ENCODE peak calls at places on chromosomes 3 and 15, in six cellular contexts. W is K562, C is A549, J is GM12878, U is ovary, N is transverse colon. A is an unnamed sample.

GRCh38 chr3:172181936-172182708 is 142.7 kb downstream of the FNDC3B start:
- DNase-seq in U (no peak), C (no peak), W (no peak), N (no peak), J (no peak), A (no peak)

GRCh38 chr3:10008588-10009344 is 17.5 kb upstream of the FANCD2 start:
- DNase-seq in U (peak), W (peak), N (peak), J (no peak), C (peak), A (peak)

GRCh38 chr3:114608293-114608692 is 314.5 kb downstream of the TIGIT start:
- DNase-seq in J (no peak), W (no peak), C (peak), U (no peak), N (no peak), A (no peak)

GRCh38 chr15:62524848-62525247 is 359.8 kb upstream of the C2CD4B start:
- DNase-seq in W (no peak), C (no peak), J (no peak), N (no peak), U (no peak), A (no peak)

GRCh38 chr15:51879555-51879954 is 50.1 kb downstream of the TMOD3 start:
- DNase-seq in C (no peak), N (no peak), J (no peak), U (no peak), W (no peak), A (no peak)

GRCh38 chr15:80325206-80325605 is 73.2 kb upstream of the CTXND1 start:
- DNase-seq in C (no peak), U (no peak), N (no peak), W (no peak), J (no peak), A (no peak)

GRCh38 chr3:24709921-24710320 is 215.3 kb upstream of the THRB start:
- DNase-seq in C (no peak), W (no peak), U (no peak), J (no peak), N (no peak), A (no peak)

GRCh38 chr3:165624761-165625160 is 212.5 kb downstream of the BCHE start:
- DNase-seq in U (no peak), N (no peak), J (no peak), C (peak), W (no peak), A (no peak)

GRCh38 chr3:197417896-197418618 is 119.6 kb upstream of the DLG1 start:
- DNase-seq in J (no peak), U (no peak), W (no peak), N (no peak), C (no peak), A (no peak)

GRCh38 chr15:57146394-57147140 is 228.1 kb downstream of the TCF12 start:
- DNase-seq in J (no peak), C (peak), W (peak), N (no peak), U (no peak), A (peak)

GRCh38 chr3:147415337-147415736 is 6.2 kb downstream of the ZIC1 start:
- DNase-seq in W (peak), J (no peak), N (no peak), U (no peak), C (no peak), A (no peak)

GRCh38 chr3:20843037-20843436 is 657.0 kb upstream of the SGO1 start:
- DNase-seq in C (no peak), J (no peak), W (no peak), U (no peak), N (no peak), A (no peak)

GRCh38 chr3:48548165-48548564 is 8.4 kb downstream of the PFKFB4 start:
- DNase-seq in W (no peak), C (no peak), U (no peak), J (no peak), N (no peak), A (no peak)

GRCh38 chr3:110995461-110996226 is 76.0 kb upstream of the NECTIN3 start:
- DNase-seq in N (no peak), J (no peak), U (no peak), C (peak), W (no peak), A (no peak)

GRCh38 chr3:140394488-140395133 is 283.3 kb upstream of the TRIM42 start:
- DNase-seq in C (no peak), U (no peak), W (no peak), J (no peak), N (no peak), A (no peak)

GRCh38 chr3:173135059-173135458 is 6.0 kb downstream of the SPATA16 start:
- DNase-seq in U (no peak), N (no peak), J (no peak), C (no peak), W (no peak), A (no peak)

GRCh38 chr15:88695046-88695445 is 56.2 kb downstream of the ISG20 start:
- DNase-seq in C (no peak), W (no peak), U (no peak), J (no peak), N (no peak), A (no peak)

GRCh38 chr15:63243776-63244175 is 33.6 kb upstream of the APH1B start:
- DNase-seq in C (no peak), W (no peak), U (no peak), N (no peak), J (peak), A (no peak)

GRCh38 chr3:64214002-64214696 is 11.1 kb downstream of the PRICKLE2 start:
- DNase-seq in U (peak), J (no peak), N (peak), W (no peak), C (no peak), A (peak)

GRCh38 chr3:187747506-187747905 is 2.2 kb upstream of the BCL6 start:
- DNase-seq in W (no peak), N (no peak), U (no peak), J (no peak), C (no peak), A (no peak)

GRCh38 chr3:187750041-187750512 is 4.8 kb upstream of the BCL6 start:
- DNase-seq in U (no peak), C (peak), W (no peak), N (peak), J (no peak), A (no peak)

GRCh38 chr3:187746059-187746453 is 788 bp upstream of the BCL6 start:
- DNase-seq in W (no peak), U (no peak), J (no peak), C (no peak), N (no peak), A (no peak)

GRCh38 chr3:187746479-187747335 is 1.4 kb upstream of the BCL6 start:
- DNase-seq in W (peak), J (no peak), U (peak), C (no peak), N (no peak), A (no peak)

DNA sequence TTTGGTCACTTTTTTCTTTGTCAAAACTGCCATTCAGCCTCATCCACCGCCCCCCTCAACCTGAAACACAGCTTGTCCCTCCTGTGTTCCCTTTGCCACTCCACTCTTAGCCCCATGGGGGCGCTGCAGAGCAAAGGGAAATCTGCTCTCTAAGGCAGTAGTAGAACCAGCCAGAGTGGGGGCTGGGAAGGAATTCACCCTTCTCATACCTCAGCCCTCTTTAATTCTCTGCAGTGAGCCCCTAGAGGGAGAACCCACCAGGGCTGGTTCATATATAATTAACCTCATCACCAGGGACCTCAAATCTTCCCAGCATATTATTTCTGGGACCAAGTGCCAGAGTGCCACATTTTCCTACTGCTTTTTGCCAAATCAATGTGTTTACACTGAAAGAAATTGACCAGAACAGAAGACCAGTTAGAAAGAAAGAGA is 2.8 kb upstream of the BCL6 start:
- DNase-seq in N (peak), W (peak), U (peak), J (no peak), C (peak), A (peak)
- H3K27ac ChIP-seq in N (peak), W (peak), U (no peak), J (no peak), C (peak), A (peak)

DNA sequence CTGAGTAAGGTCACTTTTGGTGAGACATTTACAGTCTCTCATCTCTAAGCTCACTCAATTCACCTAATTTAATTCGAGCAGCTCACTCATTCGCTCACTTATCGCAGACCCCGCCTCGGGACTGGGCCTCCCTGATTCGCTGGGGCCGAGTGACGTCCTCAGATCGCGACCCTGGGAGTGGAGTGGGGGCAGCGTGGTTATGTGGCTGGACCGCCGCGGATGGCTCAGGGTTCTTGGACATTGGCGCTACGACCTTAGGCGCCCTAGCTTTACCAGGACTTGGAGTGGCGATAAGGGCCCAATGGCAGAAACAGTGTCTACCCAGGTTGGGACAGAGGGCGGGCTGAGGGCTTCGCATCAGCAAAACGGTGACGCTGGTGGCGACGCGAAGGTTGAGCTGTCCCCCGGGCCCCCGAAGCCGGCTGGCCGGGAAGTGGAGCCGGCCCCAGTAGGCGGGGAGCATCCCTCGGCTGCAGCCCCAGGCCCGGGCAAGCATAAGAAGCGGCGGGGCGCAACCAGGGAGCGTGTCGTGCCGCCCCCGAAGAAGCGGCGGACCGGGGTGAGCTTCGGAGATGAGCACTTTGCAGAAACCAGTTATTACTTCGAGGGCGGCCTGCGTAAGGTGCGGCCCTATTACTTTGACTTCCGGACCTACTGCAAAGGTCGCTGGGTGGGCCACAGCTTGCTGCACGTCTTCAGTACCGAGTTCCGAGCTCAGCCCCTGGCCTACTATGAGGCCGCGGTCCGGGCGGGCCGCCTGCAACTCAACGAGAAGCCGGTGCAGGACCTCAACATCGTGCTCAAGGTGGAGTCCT is at the start of gene RPUSD2:
- DNase-seq in N (peak), C (peak), W (peak), U (peak), J (peak), A (peak)
- TF ChIP-seq EP300 in N (no peak), C (no peak), W (no peak), U (no peak), J (no peak), A (peak)

GRCh38 chr3:192237992-192238608 is 489.2 kb downstream of the FGF12 start:
- DNase-seq in N (no peak), C (no peak), J (no peak), W (no peak), U (no peak), A (no peak)
- TF ChIP-seq CTCF in N (no peak), C (no peak), J (no peak), W (no peak), U (no peak), A (no peak)

DNA sequence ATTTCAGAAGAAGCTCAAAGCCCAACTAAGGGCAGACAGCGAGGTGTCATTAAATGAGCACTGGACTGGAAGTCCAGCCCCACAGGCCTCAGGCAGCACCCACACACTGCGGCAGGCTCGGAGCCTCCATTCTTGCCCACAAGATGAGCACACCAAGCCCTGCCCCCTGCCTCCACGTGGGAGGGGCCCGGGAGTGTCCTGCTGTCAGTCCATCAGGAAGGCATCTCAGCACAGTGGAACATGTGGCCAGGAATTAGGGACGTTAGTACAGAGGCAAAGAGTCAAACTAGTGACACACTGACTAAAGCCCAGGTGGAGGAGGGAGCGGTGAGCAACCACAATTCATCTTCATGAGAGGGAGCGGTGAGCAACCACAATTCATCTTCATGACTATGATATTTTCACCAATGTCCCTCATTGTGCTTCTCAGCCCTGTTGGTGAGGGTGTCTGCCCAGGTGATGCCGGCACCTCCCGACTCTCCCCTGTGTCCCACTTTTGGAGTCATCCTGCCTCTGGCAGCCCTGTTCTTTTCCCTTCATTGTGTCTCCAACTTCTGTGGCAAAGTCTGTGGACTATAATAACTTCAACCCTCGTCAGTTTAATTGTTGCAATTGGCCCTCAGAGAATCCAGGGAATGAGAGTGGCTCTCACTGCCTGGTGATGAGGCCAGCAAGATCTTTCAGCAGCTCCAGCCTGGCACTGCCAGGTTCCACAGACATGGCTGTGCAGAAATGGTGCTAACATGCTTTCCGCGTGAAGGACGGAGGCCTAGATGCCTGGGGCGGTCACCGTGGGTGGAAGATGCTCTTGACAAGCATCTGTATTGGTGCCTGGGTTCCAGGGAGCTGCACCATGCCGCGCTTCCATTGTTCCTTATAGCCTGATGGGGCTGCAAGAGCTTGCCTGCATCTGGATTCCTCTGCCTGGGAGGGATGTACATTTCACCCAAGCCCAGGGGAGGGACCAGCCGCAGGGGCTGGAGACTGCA is 23.1 kb upstream of the SKOR1 start:
- DNase-seq in J (no peak), U (no peak), N (no peak), W (no peak), C (no peak), A (no peak)
- H3K27ac ChIP-seq in J (no peak), U (no peak), N (no peak), W (no peak), C (no peak), A (no peak)

GRCh38 chr15:45794304-45794703 is 159.5 kb downstream of the SQOR start:
- DNase-seq in U (no peak), C (no peak), N (no peak), J (no peak), W (no peak), A (no peak)

GRCh38 chr15:45796433-45796832 is 161.6 kb downstream of the SQOR start:
- DNase-seq in N (peak), C (no peak), W (no peak), J (no peak), U (no peak), A (no peak)

GRCh38 chr15:45799508-45799907 is 164.7 kb downstream of the SQOR start:
- DNase-seq in C (no peak), N (no peak), J (no peak), W (no peak), U (no peak), A (no peak)

GRCh38 chr15:45794768-45795486 is 160.1 kb downstream of the SQOR start:
- DNase-seq in W (no peak), U (no peak), J (no peak), N (no peak), C (no peak), A (no peak)

GRCh38 chr15:45795487-45796069 is 160.7 kb downstream of the SQOR start:
- DNase-seq in U (no peak), W (no peak), J (no peak), C (peak), N (peak), A (no peak)
- TF ChIP-seq EP300 in U (no peak), W (no peak), J (no peak), C (no peak), N (no peak), A (no peak)

DNA sequence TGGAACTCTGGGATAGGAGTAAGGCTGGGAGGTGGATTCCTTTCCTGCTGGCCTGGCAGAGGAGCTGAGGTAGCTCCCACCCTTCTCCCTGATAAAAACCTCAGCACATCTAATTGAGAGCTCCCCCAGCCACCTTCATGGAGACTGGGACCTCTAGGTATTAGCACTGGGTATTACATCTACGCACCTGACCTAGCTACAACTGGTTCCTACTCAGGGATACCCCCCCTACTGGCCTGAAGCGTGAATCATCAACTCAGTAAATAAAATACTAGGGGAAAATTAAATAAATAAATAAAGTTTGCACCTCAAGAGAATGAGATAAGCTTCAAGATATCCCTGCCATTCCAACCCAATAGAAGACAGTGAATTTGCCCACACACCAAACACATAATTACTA is 140.4 kb downstream of the NEK10 start:
- DNase-seq in N (no peak), W (no peak), C (peak), J (no peak), U (no peak), A (no peak)
- TF ChIP-seq CTCF in N (no peak), W (no peak), C (no peak), J (no peak), U (no peak), A (no peak)